ENCODE peak calls at places on chromosomes 13 and 19, in ten cellular contexts. Z is aorta, N is heart left ventricle, X is ovary, D is stomach, O is prostate gland, M is heart right ventricle, S is AG04450, U is body of pancreas, B is left ventricle myocardium inferior. F is an unnamed sample. For H3K9me3, the result is how much of the 10 kb centered on the place peaks cover.

GRCh38 chr19:5889288-5889971 is 14.2 kb downstream of the NDUFA11 start:
- DNase-seq in Z (no peak), N (no peak), X (no peak), D (no peak), O (no peak), M (no peak), S (peak), U (no peak), B (no peak), F (no peak)

GRCh38 chr19:3057275-3057714 is 5.0 kb downstream of the TLE5 start:
- DNase-seq in Z (peak), N (peak), X (peak), D (peak), O (peak), M (peak), S (no peak), U (peak), B (peak), F (no peak)

GRCh38 chr13:66940113-66940512 is 290.0 kb downstream of the PCDH9 start:
- DNase-seq in Z (no peak), N (no peak), X (no peak), D (no peak), O (no peak), M (no peak), S (no peak), U (no peak), B (no peak), F (peak)

GRCh38 chr13:31049833-31050232 is 111.9 kb downstream of the HSPH1 start:
- DNase-seq in Z (no peak), N (no peak), X (no peak), D (no peak), O (no peak), M (no peak), S (no peak), U (no peak), B (peak), F (no peak)

GRCh38 chr19:48630289-48631036 is 6.7 kb downstream of the DBP start:
- DNase-seq in Z (peak), N (peak), X (peak), D (peak), O (no peak), M (peak), S (no peak), U (peak), B (peak), F (no peak)

GRCh38 chr13:44653261-44653660 is 77.1 kb upstream of the TSC22D1 start:
- DNase-seq in Z (no peak), N (no peak), X (no peak), D (no peak), O (no peak), M (no peak), S (no peak), U (no peak), B (no peak), F (no peak)

GRCh38 chr13:39811051-39811450 is 155.6 kb downstream of the COG6 start:
- DNase-seq in Z (peak), N (no peak), X (no peak), D (no peak), O (no peak), M (no peak), S (no peak), U (no peak), B (no peak), F (no peak)

GRCh38 chr13:29454931-29455481 is 140.5 kb downstream of the SLC7A1 start:
- DNase-seq in Z (no peak), N (no peak), X (no peak), D (no peak), O (peak), M (no peak), S (no peak), U (peak), B (no peak), F (no peak)

GRCh38 chr13:49340161-49340560 is 92.4 kb downstream of the CDADC1 start:
- DNase-seq in Z (no peak), N (no peak), X (no peak), D (no peak), O (no peak), M (no peak), S (no peak), U (no peak), B (no peak), F (no peak)

GRCh38 chr19:55086730-55087541 is 11.3 kb downstream of the EPS8L1 start:
- DNase-seq in Z (peak), N (peak), X (peak), D (peak), O (peak), M (peak), S (peak), U (peak), B (peak), F (no peak)

GRCh38 chr13:70938462-70938861 is 830.2 kb upstream of the KLHL1 start:
- DNase-seq in Z (no peak), N (no peak), X (no peak), D (no peak), O (no peak), M (no peak), S (no peak), U (no peak), B (no peak), F (no peak)

GRCh38 chr13:50341526-50341925 is 326.3 kb downstream of the KCNRG start:
- DNase-seq in Z (no peak), N (no peak), X (no peak), D (no peak), O (no peak), M (no peak), S (no peak), U (no peak), B (no peak), F (no peak)

GRCh38 chr19:12842511-12842910 is 4.2 kb downstream of the MAST1 start:
- DNase-seq in Z (no peak), N (no peak), X (no peak), D (no peak), O (no peak), M (no peak), S (no peak), U (no peak), B (no peak), F (no peak)

GRCh38 chr19:15640294-15640903 is at the start of gene CYP4F3:
- DNase-seq in Z (peak), N (peak), X (peak), D (peak), O (peak), M (peak), S (no peak), U (peak), B (peak), F (no peak)

GRCh38 chr19:33928458-33928950 is 131.8 kb downstream of the KCTD15 start:
- DNase-seq in Z (no peak), N (no peak), X (no peak), D (no peak), O (no peak), M (no peak), S (no peak), U (no peak), B (no peak), F (no peak)

GRCh38 chr19:43960411-43960810 is 9.4 kb downstream of the ZNF221 start:
- DNase-seq in Z (no peak), N (no peak), X (no peak), D (no peak), O (no peak), M (no peak), S (no peak), U (no peak), B (no peak), F (no peak)
- H3K9me3 ChIP-seq in Z (under half), N (half or more), X (half or more), D (under half), O (under half), M (under half), S (under half), U (under half), B (half or more), F (under half)

GRCh38 chr13:41459754-41460111 is 2.4 kb downstream of the RGCC start:
- DNase-seq in Z (no peak), N (no peak), X (no peak), D (no peak), O (no peak), M (no peak), S (no peak), U (no peak), B (no peak), F (no peak)
- H3K4me3 ChIP-seq in Z (no peak), N (peak), X (no peak), D (peak), O (peak), M (peak), S (peak), U (no peak), B (peak), F (no peak)

GRCh38 chr19:57870225-57870624 is 18.6 kb downstream of the ZNF814 start:
- DNase-seq in Z (no peak), N (no peak), X (no peak), D (no peak), O (no peak), M (no peak), S (no peak), U (no peak), B (no peak), F (no peak)
- H3K9me3 ChIP-seq in Z (under half), N (half or more), X (under half), D (half or more), O (under half), M (under half), S (half or more), U (under half), B (half or more), F (under half)

DNA sequence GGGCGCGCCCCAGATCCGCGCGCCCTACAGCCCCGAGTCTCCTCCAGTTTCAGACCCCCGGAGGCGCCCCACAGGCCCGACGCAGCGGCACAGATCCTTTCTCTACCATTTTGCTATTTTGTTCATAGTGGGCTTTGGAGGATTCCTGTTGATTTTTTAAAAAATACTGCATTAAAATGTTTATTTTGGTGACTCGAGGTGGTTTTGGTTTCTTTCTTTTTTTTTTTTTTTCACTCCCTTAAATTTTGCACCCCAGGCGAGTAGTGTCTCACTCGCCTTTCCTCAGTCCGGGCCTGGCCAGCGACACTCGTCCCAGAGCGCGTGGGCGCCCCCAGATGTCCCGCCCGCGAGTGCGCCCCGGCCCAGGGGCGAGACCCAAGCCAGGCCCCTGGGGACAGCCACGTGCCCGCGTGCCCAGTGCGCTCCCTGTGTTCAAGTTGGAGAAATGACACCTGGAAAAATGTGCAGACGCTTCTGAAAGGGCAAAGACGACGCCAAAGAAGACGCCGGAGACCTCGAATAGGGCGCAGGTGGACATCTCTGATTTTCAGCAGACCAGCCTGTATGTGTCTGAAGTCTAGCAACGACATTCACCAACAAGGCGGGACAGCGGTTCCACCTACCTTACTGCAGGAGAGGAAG is 478 bp upstream of the INSR start:
- DNase-seq in Z (peak), N (peak), X (peak), D (peak), O (peak), M (peak), S (no peak), U (peak), B (peak), F (no peak)
- H3K4me3 ChIP-seq in Z (peak), N (peak), X (peak), D (peak), O (peak), M (peak), S (peak), U (peak), B (peak), F (peak)

GRCh38 chr19:56476093-56476492 is 1.1 kb downstream of the ZNF667 start:
- DNase-seq in Z (no peak), N (no peak), X (peak), D (no peak), O (no peak), M (no peak), S (no peak), U (no peak), B (no peak), F (no peak)

GRCh38 chr19:56476671-56477428 is at the start of gene ZNF667:
- DNase-seq in Z (peak), N (no peak), X (no peak), D (no peak), O (peak), M (no peak), S (no peak), U (peak), B (peak), F (no peak)

GRCh38 chr19:56477429-56478338 is 539 bp upstream of the ZNF667 start:
- DNase-seq in Z (peak), N (peak), X (peak), D (peak), O (peak), M (peak), S (peak), U (peak), B (peak), F (no peak)
- H3K9me3 ChIP-seq in Z (under half), N (under half), X (under half), D (under half), O (under half), M (under half), S (under half), U (under half), B (under half), F (under half)

GRCh38 chr13:113364371-113364932 is 522 bp upstream of the GRTP1 start:
- DNase-seq in Z (no peak), N (no peak), X (no peak), D (no peak), O (no peak), M (no peak), S (no peak), U (no peak), B (no peak), F (no peak)
- H3K4me3 ChIP-seq in Z (peak), N (peak), X (peak), D (peak), O (peak), M (peak), S (peak), U (no peak), B (peak), F (peak)